ENCODE peak calls at places on chromosomes 7 and 10, in six cellular contexts. One of them, this sample, is unnamed.

GRCh38 chr7:662576-662975 is 63.9 kb upstream of the DNAAF5 start:
- DNase-seq in BJ: no peak
- DNase-seq in AG10803: no peak
- DNase-seq in hepatocyte: no peak
- DNase-seq in Panc1: no peak
- DNase-seq in psoas muscle: no peak
- DNase-seq in this sample: no peak

GRCh38 chr7:30057741-30058140 is 29.5 kb downstream of the PLEKHA8 start:
- DNase-seq in BJ: no peak
- DNase-seq in AG10803: peak; percentile 54
- DNase-seq in hepatocyte: no peak
- DNase-seq in Panc1: no peak
- DNase-seq in psoas muscle: no peak
- DNase-seq in this sample: no peak

GRCh38 chr10:12637649-12638048 is 288.3 kb downstream of the CAMK1D start:
- DNase-seq in BJ: no peak
- DNase-seq in AG10803: no peak
- DNase-seq in hepatocyte: no peak
- DNase-seq in Panc1: no peak
- DNase-seq in psoas muscle: no peak
- DNase-seq in this sample: no peak

GRCh38 chr10:6583447-6583846 is 3.4 kb upstream of the PRKCQ start:
- DNase-seq in BJ: no peak
- DNase-seq in AG10803: no peak
- DNase-seq in hepatocyte: no peak
- DNase-seq in Panc1: no peak
- DNase-seq in psoas muscle: no peak
- DNase-seq in this sample: no peak

GRCh38 chr7:129805086-129805719 is 147.6 kb downstream of the UBE2H start:
- DNase-seq in BJ: no peak
- DNase-seq in AG10803: no peak
- DNase-seq in hepatocyte: no peak
- DNase-seq in Panc1: no peak
- DNase-seq in psoas muscle: no peak
- DNase-seq in this sample: peak; percentile 85

GRCh38 chr10:91519899-91520514 is 109.9 kb downstream of the HECTD2 start:
- DNase-seq in BJ: no peak
- DNase-seq in AG10803: no peak
- DNase-seq in hepatocyte: no peak
- DNase-seq in Panc1: no peak
- DNase-seq in psoas muscle: no peak
- DNase-seq in this sample: no peak

GRCh38 chr7:101066141-101066857 is 19.0 kb upstream of the TRIM56 start:
- DNase-seq in BJ: no peak
- DNase-seq in AG10803: no peak
- DNase-seq in hepatocyte: no peak
- DNase-seq in Panc1: no peak
- DNase-seq in psoas muscle: no peak
- DNase-seq in this sample: no peak

GRCh38 chr7:73858807-73859206 is 2.2 kb upstream of the TMEM270 start:
- DNase-seq in BJ: no peak
- DNase-seq in AG10803: no peak
- DNase-seq in hepatocyte: no peak
- DNase-seq in Panc1: no peak
- DNase-seq in psoas muscle: no peak
- DNase-seq in this sample: no peak

GRCh38 chr7:51647486-51647885 is 330.9 kb upstream of the COBL start:
- DNase-seq in BJ: no peak
- DNase-seq in AG10803: no peak
- DNase-seq in hepatocyte: no peak
- DNase-seq in Panc1: no peak
- DNase-seq in psoas muscle: no peak
- DNase-seq in this sample: no peak

GRCh38 chr10:95290446-95290800 is 380 bp downstream of the PDLIM1 start:
- DNase-seq in BJ: no peak
- DNase-seq in AG10803: no peak
- DNase-seq in hepatocyte: peak; percentile 50
- DNase-seq in Panc1: no peak
- DNase-seq in psoas muscle: no peak
- DNase-seq in this sample: no peak

GRCh38 chr7:105672820-105673219 is 91.5 kb upstream of the EFCAB10 start:
- DNase-seq in BJ: no peak
- DNase-seq in AG10803: no peak
- DNase-seq in hepatocyte: no peak
- DNase-seq in Panc1: no peak
- DNase-seq in psoas muscle: no peak
- DNase-seq in this sample: no peak

GRCh38 chr10:120818301-120818700 is 32.9 kb upstream of the WDR11 start:
- DNase-seq in BJ: no peak
- DNase-seq in AG10803: no peak
- DNase-seq in hepatocyte: no peak
- DNase-seq in Panc1: no peak
- DNase-seq in psoas muscle: no peak
- DNase-seq in this sample: no peak

GRCh38 chr7:1087952-1088920 is at the start of gene GPER1:
- DNase-seq in BJ: no peak
- DNase-seq in AG10803: peak; percentile 61
- DNase-seq in hepatocyte: peak; percentile 81
- DNase-seq in Panc1: no peak
- DNase-seq in psoas muscle: peak; percentile 56
- DNase-seq in this sample: peak; percentile 67

DNA sequence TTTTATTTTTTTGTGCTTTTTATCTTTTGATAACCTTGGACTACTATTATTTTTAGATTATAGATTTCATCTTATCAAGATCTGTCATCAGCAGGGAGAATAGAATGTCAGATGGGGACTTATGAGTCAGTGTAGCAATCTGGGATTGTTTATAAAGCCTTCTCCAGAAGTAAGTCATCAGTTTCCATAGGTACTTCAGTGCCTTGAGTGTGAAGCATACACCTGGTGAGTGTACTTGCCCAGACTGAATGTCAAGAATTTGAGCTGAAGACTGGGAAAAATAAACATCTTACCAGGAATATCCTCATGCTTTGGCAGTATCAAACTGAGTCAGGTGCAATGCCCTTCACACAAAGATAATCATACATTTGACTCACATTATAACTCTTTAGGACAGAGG is 2.2 kb downstream of the CASD1 start:
- DNase-seq in BJ: no peak
- DNase-seq in AG10803: no peak
- DNase-seq in hepatocyte: no peak
- DNase-seq in Panc1: no peak
- DNase-seq in psoas muscle: no peak
- DNase-seq in this sample: no peak
- H3K4me3 ChIP-seq in BJ: no peak overlapping the region
- H3K4me3 ChIP-seq in AG10803: no peak overlapping the region
- H3K4me3 ChIP-seq in hepatocyte: no peak overlapping the region
- H3K4me3 ChIP-seq in Panc1: no peak overlapping the region
- H3K4me3 ChIP-seq in psoas muscle: peak overlapping the region; percentile 98
- H3K4me3 ChIP-seq in this sample: peak overlapping the region; percentile 79

DNA sequence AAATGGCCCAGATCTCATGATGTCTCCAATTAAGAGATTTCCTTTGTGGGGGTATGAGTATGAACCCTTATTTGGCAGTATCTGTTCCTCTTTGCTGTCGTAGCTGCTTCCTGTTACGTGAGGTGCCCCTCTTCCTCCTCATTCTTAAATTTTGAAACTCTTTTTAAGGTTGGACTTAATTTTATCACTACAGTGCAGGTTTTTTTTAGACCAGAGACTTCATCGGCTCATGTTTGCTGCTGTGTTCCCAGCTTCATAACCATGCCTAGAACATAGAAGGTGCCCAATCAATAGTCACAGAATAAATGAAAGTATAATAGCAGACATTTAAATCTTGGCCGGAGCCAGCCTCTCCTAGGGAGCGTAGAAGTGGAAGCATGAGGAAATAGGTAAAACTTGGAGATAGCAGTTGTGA is 2.4 kb downstream of the MIOS start:
- DNase-seq in BJ: no peak
- DNase-seq in AG10803: no peak
- DNase-seq in hepatocyte: no peak
- DNase-seq in Panc1: no peak
- DNase-seq in psoas muscle: no peak
- DNase-seq in this sample: no peak
- H3K4me3 ChIP-seq in BJ: no peak overlapping the region
- H3K4me3 ChIP-seq in AG10803: no peak overlapping the region
- H3K4me3 ChIP-seq in hepatocyte: no peak overlapping the region
- H3K4me3 ChIP-seq in Panc1: no peak overlapping the region
- H3K4me3 ChIP-seq in psoas muscle: peak overlapping the region; percentile 92
- H3K4me3 ChIP-seq in this sample: peak overlapping the region; percentile 8

DNA sequence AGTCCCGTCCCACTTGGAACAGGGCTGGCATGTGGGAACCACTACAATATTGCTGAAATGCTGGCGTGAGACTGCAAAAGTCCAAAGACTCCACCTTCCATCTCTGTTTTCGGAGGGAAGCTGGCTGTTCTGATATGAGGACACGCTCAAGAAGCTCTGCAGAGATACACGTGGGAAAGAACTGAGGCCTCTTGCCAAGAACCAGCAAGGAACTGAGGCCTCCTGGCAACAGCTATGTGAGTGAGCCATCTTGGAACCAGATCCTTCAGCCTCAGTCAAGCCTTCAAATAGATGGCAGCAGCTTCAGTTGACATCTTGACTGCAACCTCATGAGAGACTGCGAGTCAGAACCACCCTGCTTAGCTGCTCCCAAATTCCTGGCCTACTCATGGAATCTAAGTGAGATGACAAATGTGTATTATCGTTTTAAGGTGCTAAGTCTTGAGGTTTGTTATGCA is 30.8 kb downstream of the SGMS1 start:
- DNase-seq in BJ: no peak
- DNase-seq in AG10803: peak; percentile 37
- DNase-seq in hepatocyte: no peak
- DNase-seq in Panc1: no peak
- DNase-seq in psoas muscle: no peak
- DNase-seq in this sample: no peak
- H3K4me3 ChIP-seq in BJ: no peak overlapping the region
- H3K4me3 ChIP-seq in AG10803: no peak overlapping the region
- H3K4me3 ChIP-seq in hepatocyte: no peak overlapping the region
- H3K4me3 ChIP-seq in Panc1: no peak overlapping the region
- H3K4me3 ChIP-seq in psoas muscle: no peak overlapping the region
- H3K4me3 ChIP-seq in this sample: no peak overlapping the region

DNA sequence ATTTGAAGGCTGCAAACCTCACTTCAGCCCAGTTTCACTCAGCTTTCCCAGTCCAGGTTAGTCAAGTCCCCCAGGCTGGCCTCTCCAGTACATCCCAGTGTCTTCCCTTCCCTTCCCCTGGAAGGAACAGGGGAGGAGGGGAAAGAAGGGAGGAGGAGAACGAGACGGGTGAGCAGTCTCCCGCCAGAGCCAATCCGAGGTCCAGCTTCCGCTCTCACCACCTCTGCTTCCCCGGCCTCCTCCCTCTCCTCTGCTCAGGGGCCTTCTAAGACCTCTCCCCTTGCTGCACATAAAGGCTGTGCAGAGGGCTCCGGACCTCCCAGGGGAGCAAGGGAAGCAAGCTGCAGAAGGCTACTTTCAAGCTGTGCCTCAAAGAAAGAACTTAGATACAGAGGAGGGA is 4.1 kb downstream of the ATG9B start:
- DNase-seq in BJ: no peak
- DNase-seq in AG10803: no peak
- DNase-seq in hepatocyte: no peak
- DNase-seq in Panc1: no peak
- DNase-seq in psoas muscle: no peak
- DNase-seq in this sample: no peak
- H3K4me3 ChIP-seq in BJ: no peak overlapping the region
- H3K4me3 ChIP-seq in AG10803: no peak overlapping the region
- H3K4me3 ChIP-seq in hepatocyte: no peak overlapping the region
- H3K4me3 ChIP-seq in Panc1: no peak overlapping the region
- H3K4me3 ChIP-seq in psoas muscle: no peak overlapping the region
- H3K4me3 ChIP-seq in this sample: no peak overlapping the region

GRCh38 chr10:49230004-49230403 is 41.8 kb upstream of the TMEM273 start:
- DNase-seq in BJ: no peak
- DNase-seq in AG10803: no peak
- DNase-seq in hepatocyte: no peak
- DNase-seq in Panc1: no peak
- DNase-seq in psoas muscle: no peak
- DNase-seq in this sample: no peak
- H3K4me3 ChIP-seq in BJ: no peak overlapping the region
- H3K4me3 ChIP-seq in AG10803: no peak overlapping the region
- H3K4me3 ChIP-seq in hepatocyte: no peak overlapping the region
- H3K4me3 ChIP-seq in Panc1: no peak overlapping the region
- H3K4me3 ChIP-seq in psoas muscle: no peak overlapping the region
- H3K4me3 ChIP-seq in this sample: no peak overlapping the region

This sample was measured in BE2C.